ENCODE peak calls at places on chromosomes 5 and 9, in ten cellular contexts. N is foreskin fibroblast, P is fibroblast of the aortic adventitia, J is PC-9, F is left lung, B is glutamatergic neuron, Z is uterus, G is heart right ventricle, M is GM13977, E is kidney epithelial cell. H is an unnamed sample.

GRCh38 chr5:83475540-83476469 is 4.3 kb downstream of the VCAN start:
- DNase-seq in N (peak; percentile 72), P (peak; percentile 97), J (no peak), F (no peak), B (no peak), Z (no peak), G (no peak), M (no peak), E (peak; percentile 79), H (peak; percentile 77)

GRCh38 chr5:177396807-177397206 is 3.7 kb downstream of the PFN3 start:
- DNase-seq in N (no peak), P (no peak), J (no peak), F (no peak), B (no peak), Z (no peak), G (no peak), M (no peak), E (no peak), H (no peak)

GRCh38 chr9:85746309-85746708 is 4.6 kb upstream of the AGTPBP1 start:
- DNase-seq in N (no peak), P (no peak), J (no peak), F (no peak), B (no peak), Z (no peak), G (no peak), M (no peak), E (no peak), H (no peak)

GRCh38 chr9:21744874-21745273 is 57.6 kb upstream of the MTAP start:
- DNase-seq in N (peak; percentile 52), P (peak; percentile 87), J (no peak), F (no peak), B (no peak), Z (no peak), G (no peak), M (no peak), E (no peak), H (no peak)

GRCh38 chr9:91824591-91825339 is 125.3 kb downstream of the ROR2 start:
- DNase-seq in N (peak; percentile 59), P (peak; percentile 78), J (no peak), F (no peak), B (no peak), Z (peak; percentile 61), G (no peak), M (no peak), E (no peak), H (no peak)

GRCh38 chr5:172373680-172374079 is 80.6 kb downstream of the SH3PXD2B start:
- DNase-seq in N (no peak), P (no peak), J (no peak), F (no peak), B (no peak), Z (no peak), G (no peak), M (no peak), E (no peak), H (no peak)

GRCh38 chr5:135944967-135945560 is 9.7 kb downstream of the LECT2 start:
- DNase-seq in N (peak; percentile 56), P (peak; percentile 93), J (peak; percentile 31), F (no peak), B (peak; percentile 21), Z (peak; percentile 30), G (peak; percentile 68), M (peak; percentile 49), E (peak; percentile 56), H (peak; percentile 41)

GRCh38 chr5:156755421-156756087 is 94.5 kb upstream of the PPP1R2B start:
- DNase-seq in N (no peak), P (no peak), J (no peak), F (no peak), B (no peak), Z (no peak), G (no peak), M (no peak), E (no peak), H (no peak)

GRCh38 chr9:96067004-96067403 is 191.5 kb downstream of the ERCC6L2 start:
- DNase-seq in N (no peak), P (no peak), J (no peak), F (no peak), B (no peak), Z (no peak), G (peak; percentile 50), M (no peak), E (no peak), H (no peak)

DNA sequence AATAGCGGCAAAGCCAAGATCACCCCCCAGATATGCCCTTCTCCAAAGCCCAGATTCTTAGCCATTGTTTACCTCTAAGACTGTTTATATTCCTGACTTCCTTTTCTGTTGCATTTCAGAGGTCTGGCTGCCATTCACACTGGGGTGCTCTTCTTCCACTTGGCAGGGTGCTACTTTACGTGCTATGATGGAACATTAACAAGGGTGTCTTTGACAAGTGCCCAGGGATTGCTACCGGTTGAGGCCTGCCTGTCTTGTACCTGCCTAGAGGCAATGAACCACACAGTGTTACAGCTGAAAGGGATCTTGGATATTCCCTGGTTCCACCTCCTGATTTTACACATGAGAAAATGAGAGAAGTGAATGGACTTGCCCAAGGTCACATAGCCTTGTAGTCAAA is 352.1 kb upstream of the KIF2A start:
- DNase-seq in N (no peak), P (no peak), J (no peak), F (no peak), B (no peak), Z (no peak), G (no peak), M (no peak), E (no peak), H (no peak)
- TF ChIP-seq CTCF in N (no peak), P (no peak), J (no peak), F (no peak), B (no peak), Z (no peak), G (no peak), M (no peak), E (no peak), H (no peak)

GRCh38 chr5:119022017-119022745 is 33.8 kb upstream of the DTWD2 start:
- DNase-seq in N (peak; percentile 16), P (peak; percentile 72), J (no peak), F (no peak), B (no peak), Z (no peak), G (no peak), M (peak; percentile 41), E (no peak), H (peak; percentile 17)
- TF ChIP-seq CTCF in N (peak; percentile 33), P (peak; percentile 67), J (peak; percentile 61), F (no peak), B (no peak), Z (peak; percentile 35), G (no peak), M (peak; percentile 56), E (peak; percentile 47), H (peak; percentile 59)

GRCh38 chr5:114360816-114361723 is 800 bp upstream of the KCNN2 start:
- DNase-seq in N (no peak), P (no peak), J (no peak), F (peak; percentile 73), B (peak; percentile 90), Z (peak; percentile 16), G (peak; percentile 27), M (peak; percentile 82), E (no peak), H (no peak)

GRCh38 chr5:114360362-114360761 is 1.5 kb upstream of the KCNN2 start:
- DNase-seq in N (no peak), P (no peak), J (no peak), F (no peak), B (no peak), Z (no peak), G (no peak), M (no peak), E (no peak), H (no peak)

GRCh38 chr5:114361724-114362196 is at the start of gene KCNN2:
- DNase-seq in N (peak; percentile 69), P (peak; percentile 1), J (no peak), F (peak; percentile 81), B (peak; percentile 93), Z (peak; percentile 50), G (peak; percentile 92), M (peak; percentile 79), E (peak; percentile 59), H (peak; percentile 34)

GRCh38 chr5:114355086-114355830 is 6.6 kb upstream of the KCNN2 start:
- DNase-seq in N (no peak), P (no peak), J (no peak), F (no peak), B (no peak), Z (no peak), G (no peak), M (no peak), E (no peak), H (no peak)

GRCh38 chr5:114358329-114358728 is 3.5 kb upstream of the KCNN2 start:
- DNase-seq in N (no peak), P (no peak), J (no peak), F (no peak), B (no peak), Z (no peak), G (no peak), M (no peak), E (no peak), H (no peak)
- TF ChIP-seq CTCF in N (no peak), P (no peak), J (peak; percentile 16), F (no peak), B (no peak), Z (no peak), G (no peak), M (no peak), E (no peak), H (peak; percentile 8)

DNA sequence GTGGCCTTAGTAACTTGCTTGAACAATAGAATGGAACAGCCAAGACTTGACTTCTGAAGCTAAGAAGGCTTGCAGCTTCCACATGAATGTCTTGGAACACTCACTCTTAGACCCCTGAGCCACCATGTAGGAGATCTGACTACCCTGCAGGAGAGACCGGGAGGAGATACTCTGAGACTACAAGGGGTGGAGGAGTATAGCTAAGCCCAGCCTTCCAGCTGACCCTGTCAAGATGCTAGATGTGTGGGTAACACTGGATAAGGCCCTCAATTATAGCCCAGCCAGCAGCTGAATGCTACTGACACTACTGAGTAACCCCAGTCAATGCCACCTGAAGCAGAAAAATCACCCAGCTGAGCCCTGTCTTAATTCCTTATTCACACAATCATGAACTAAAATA is 181.0 kb downstream of the FSTL4 start:
- DNase-seq in N (no peak), P (no peak), J (no peak), F (no peak), B (no peak), Z (no peak), G (no peak), M (no peak), E (no peak), H (no peak)
- TF ChIP-seq CTCF in N (no peak), P (no peak), J (no peak), F (no peak), B (no peak), Z (no peak), G (no peak), M (no peak), E (no peak), H (no peak)

H was measured in retinal pigment epithelial cell.